ENCODE peak calls at places on chromosomes 13 and 19, in six cellular contexts. V is A549, X is NB4, Z is GM12878, N is endothelial cell of umbilical vein, A is HepG2. F is an unnamed sample.

GRCh38 chr19:34399886-34400285 is 4.3 kb upstream of the PDCD2L start:
- DNase-seq in V (no peak), X (no peak), Z (no peak), N (no peak), A (no peak), F (no peak)

GRCh38 chr13:30679483-30680330 is 55.6 kb upstream of the ALOX5AP start:
- DNase-seq in V (peak), X (peak), Z (no peak), N (peak), A (peak), F (no peak)

GRCh38 chr13:66657165-66657895 is 572.8 kb downstream of the PCDH9 start:
- DNase-seq in V (peak), X (no peak), Z (no peak), N (peak), A (peak), F (no peak)

GRCh38 chr13:52849727-52850395 is 1.4 kb upstream of the PCDH8 start:
- DNase-seq in V (no peak), X (no peak), Z (no peak), N (no peak), A (no peak), F (no peak)

GRCh38 chr13:28620011-28620830 is 38.7 kb upstream of the POMP start:
- DNase-seq in V (no peak), X (no peak), Z (no peak), N (no peak), A (no peak), F (no peak)

GRCh38 chr19:1122021-1122971 is 18.5 kb downstream of the GPX4 start:
- DNase-seq in V (no peak), X (no peak), Z (no peak), N (no peak), A (no peak), F (no peak)

GRCh38 chr19:57056972-57057371 is 62.8 kb upstream of the USP29 start:
- DNase-seq in V (no peak), X (no peak), Z (no peak), N (no peak), A (no peak), F (no peak)

GRCh38 chr19:35249848-35250711 is 1.3 kb downstream of the LSR start:
- DNase-seq in V (no peak), X (no peak), Z (no peak), N (no peak), A (no peak), F (no peak)

GRCh38 chr19:49339364-49340068 is 4.3 kb downstream of the CD37 start:
- DNase-seq in V (no peak), X (no peak), Z (no peak), N (peak), A (no peak), F (peak)

GRCh38 chr19:36668646-36669045 is 2.0 kb upstream of the ZNF461 start:
- DNase-seq in V (no peak), X (no peak), Z (no peak), N (no peak), A (no peak), F (no peak)

GRCh38 chr13:81395368-81395767 is 1054.4 kb upstream of the SPRY2 start:
- DNase-seq in V (no peak), X (no peak), Z (no peak), N (no peak), A (no peak), F (peak)

GRCh38 chr13:94548382-94549240 is 47.3 kb downstream of the TGDS start:
- DNase-seq in V (peak), X (no peak), Z (peak), N (no peak), A (peak), F (peak)

GRCh38 chr19:7862413-7862951 is 11.7 kb downstream of the PRR36 start:
- DNase-seq in V (no peak), X (peak), Z (no peak), N (peak), A (no peak), F (peak)

GRCh38 chr13:76350399-76350798 is 535.8 kb downstream of the KCTD12 start:
- DNase-seq in V (no peak), X (no peak), Z (no peak), N (no peak), A (no peak), F (no peak)

GRCh38 chr19:15448778-15449619 is 757 bp downstream of the WIZ start:
- DNase-seq in V (peak), X (peak), Z (no peak), N (peak), A (no peak), F (peak)

GRCh38 chr19:35757231-35757748 is 461 bp upstream of the HSPB6 start:
- DNase-seq in V (peak), X (peak), Z (no peak), N (peak), A (peak), F (peak)

GRCh38 chr13:19586904-19587634 is 25.7 kb upstream of the TPTE2 start:
- DNase-seq in V (no peak), X (peak), Z (peak), N (no peak), A (peak), F (peak)

GRCh38 chr13:67229438-67230242 is 496 bp downstream of the PCDH9 start:
- DNase-seq in V (peak), X (no peak), Z (no peak), N (no peak), A (no peak), F (no peak)

DNA sequence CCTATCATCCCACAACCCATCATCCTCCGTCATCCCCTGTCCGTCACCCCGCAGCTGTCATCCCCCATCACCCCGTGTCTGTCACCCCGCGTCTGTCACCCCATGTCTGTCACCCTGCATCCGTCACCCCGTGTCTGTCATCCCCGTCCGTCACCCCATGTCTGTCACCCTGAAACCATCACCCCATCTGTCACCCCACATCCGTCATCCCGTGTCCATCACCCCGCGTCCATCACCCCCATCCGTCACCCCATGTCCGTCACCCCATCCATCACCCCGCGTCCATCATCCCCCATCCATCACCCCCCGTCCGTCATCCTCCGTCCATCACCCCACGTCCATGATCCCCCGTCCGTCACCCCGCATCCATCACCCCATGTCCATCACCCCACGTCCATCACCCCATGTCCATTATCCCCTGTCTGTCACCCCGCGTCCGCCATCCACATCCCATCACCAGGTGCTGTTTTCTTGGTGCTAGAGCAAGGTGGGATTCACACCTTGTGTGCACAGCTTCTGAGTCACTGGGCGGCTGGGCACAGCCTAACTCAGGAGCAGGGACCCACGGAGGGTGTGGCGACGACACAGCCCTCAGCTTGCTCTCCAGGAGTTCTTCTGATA is 24.2 kb downstream of the RASA3 start:
- DNase-seq in V (no peak), X (no peak), Z (no peak), N (no peak), A (no peak), F (no peak)
- TF ChIP-seq MYC in V (no peak), X (no peak), Z (no peak), N (no peak), A (no peak), F (no peak)

DNA sequence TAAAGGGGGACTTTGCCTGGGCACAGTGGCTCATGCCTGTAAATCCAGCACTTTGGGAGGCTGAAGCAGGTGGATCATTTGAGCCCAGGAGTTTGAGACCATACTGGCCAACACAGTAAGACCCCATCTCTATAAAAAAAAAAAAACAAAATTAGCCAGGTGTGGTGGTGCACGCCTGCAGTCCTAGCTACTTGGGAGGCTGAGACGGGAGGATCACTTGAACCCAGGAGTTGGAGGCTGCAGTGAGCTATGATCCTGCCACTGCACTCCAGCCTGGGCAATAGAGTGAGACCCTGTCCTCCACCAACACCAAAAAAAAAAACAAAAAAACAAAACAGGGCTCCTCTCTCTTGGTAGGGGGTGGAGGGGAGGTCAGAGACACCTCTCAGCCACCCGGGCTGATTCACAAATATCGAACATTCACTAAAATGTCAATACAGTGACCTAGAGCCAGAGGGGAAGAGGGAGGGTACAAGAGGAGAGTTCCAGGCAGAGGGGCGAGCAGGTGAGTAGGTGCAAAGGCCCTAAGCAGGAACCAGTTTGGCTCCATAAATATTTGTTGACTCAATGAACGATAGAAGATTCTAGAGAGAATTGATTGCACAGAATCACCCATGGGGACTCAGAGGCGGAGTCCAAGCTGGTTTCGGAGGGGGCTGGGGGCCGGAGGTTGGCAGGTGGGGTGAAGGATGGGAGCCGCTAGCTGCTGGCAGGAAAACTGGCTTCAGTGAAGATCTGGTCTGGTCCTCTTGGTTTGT is 1.0 kb upstream of the CREB3L3 start:
- DNase-seq in V (no peak), X (no peak), Z (no peak), N (no peak), A (no peak), F (no peak)
- TF ChIP-seq MYC in V (no peak), X (no peak), Z (no peak), N (no peak), A (no peak), F (no peak)

GRCh38 chr13:98731038-98731437 is 21.4 kb downstream of the SLC15A1 start:
- DNase-seq in V (no peak), X (no peak), Z (no peak), N (no peak), A (no peak), F (no peak)

GRCh38 chr13:98729526-98730057 is 22.9 kb downstream of the SLC15A1 start:
- DNase-seq in V (no peak), X (no peak), Z (no peak), N (no peak), A (no peak), F (no peak)

GRCh38 chr13:98731925-98732324 is 20.5 kb downstream of the SLC15A1 start:
- DNase-seq in V (no peak), X (no peak), Z (no peak), N (no peak), A (no peak), F (no peak)

DNA sequence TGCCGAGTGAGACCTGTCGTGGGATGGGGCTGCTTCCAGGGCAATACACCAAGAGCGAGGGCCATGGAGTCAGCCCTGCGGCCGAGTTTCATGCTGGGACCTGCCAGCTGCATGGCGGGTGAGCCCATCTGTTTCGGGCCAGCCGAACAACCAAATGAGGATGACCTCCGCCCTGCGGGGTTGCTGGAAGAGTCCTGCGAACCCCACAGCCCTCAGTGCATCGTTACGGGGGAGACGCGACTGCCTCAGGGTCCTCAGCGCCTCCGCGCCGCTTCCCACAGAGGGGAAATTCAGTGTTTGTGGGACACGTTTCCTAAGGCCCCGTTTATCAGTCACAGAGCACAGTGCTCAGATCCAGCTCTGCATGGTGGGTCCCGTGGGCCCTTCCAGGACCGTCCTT is 22.0 kb downstream of the SLC15A1 start:
- DNase-seq in V (no peak), X (no peak), Z (no peak), N (no peak), A (no peak), F (no peak)
- TF ChIP-seq MYC in V (no peak), X (no peak), Z (no peak), N (no peak), A (no peak), F (no peak)

GRCh38 chr13:22800726-22801401 is 379.9 kb upstream of the SGCG start:
- DNase-seq in V (no peak), X (peak), Z (peak), N (no peak), A (no peak), F (no peak)

GRCh38 chr13:22801402-22802003 is 379.3 kb upstream of the SGCG start:
- DNase-seq in V (no peak), X (peak), Z (no peak), N (peak), A (peak), F (no peak)
- TF ChIP-seq MYC in V (no peak), X (no peak), Z (no peak), N (no peak), A (no peak), F (no peak)

GRCh38 chr13:96091932-96092253 is 2.0 kb downstream of the HS6ST3 start:
- DNase-seq in V (no peak), X (no peak), Z (no peak), N (no peak), A (no peak), F (no peak)

GRCh38 chr13:96091164-96091931 is 1.4 kb downstream of the HS6ST3 start:
- DNase-seq in V (no peak), X (no peak), Z (no peak), N (peak), A (no peak), F (no peak)

GRCh38 chr13:96089139-96089538 is 768 bp upstream of the HS6ST3 start:
- DNase-seq in V (no peak), X (no peak), Z (no peak), N (no peak), A (no peak), F (no peak)

GRCh38 chr13:96090240-96091101 is 564 bp downstream of the HS6ST3 start:
- DNase-seq in V (no peak), X (no peak), Z (no peak), N (peak), A (no peak), F (no peak)

DNA sequence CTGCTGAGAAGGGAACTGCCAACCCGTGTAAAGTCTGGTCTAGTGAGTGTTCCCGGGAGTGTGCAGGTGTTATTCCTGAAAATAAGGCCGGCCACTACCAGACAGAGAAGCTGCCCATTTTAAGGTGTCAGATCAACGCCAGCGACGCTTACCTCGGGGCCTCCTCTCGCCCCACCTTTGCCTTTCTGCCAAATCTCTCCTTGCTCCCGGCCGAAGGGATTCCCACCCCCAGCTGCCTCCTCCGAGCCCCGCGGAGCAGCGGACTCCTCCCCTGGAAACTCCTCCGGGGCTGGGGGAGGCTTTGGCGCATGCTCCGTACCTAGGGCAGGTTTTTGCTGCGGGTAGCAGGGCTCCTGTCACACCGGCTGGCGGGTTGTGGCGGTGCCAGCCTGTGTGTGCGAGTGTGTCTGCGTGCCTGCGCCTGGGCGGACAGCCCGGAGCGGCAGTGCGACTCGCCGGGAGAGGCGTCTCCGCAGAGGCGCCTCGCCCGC is at the start of gene HS6ST3:
- DNase-seq in V (peak), X (peak), Z (no peak), N (peak), A (no peak), F (peak)
- TF ChIP-seq MYC in V (no peak), X (no peak), Z (no peak), N (no peak), A (no peak), F (no peak)

GRCh38 chr13:86082116-86082515 is 282.9 kb upstream of the SLITRK6 start:
- DNase-seq in V (no peak), X (no peak), Z (no peak), N (no peak), A (no peak), F (no peak)

GRCh38 chr13:86080340-86080995 is 281.2 kb upstream of the SLITRK6 start:
- DNase-seq in V (no peak), X (no peak), Z (no peak), N (no peak), A (no peak), F (no peak)

GRCh38 chr13:86087241-86087640 is 288.0 kb upstream of the SLITRK6 start:
- DNase-seq in V (no peak), X (no peak), Z (no peak), N (no peak), A (no peak), F (no peak)

DNA sequence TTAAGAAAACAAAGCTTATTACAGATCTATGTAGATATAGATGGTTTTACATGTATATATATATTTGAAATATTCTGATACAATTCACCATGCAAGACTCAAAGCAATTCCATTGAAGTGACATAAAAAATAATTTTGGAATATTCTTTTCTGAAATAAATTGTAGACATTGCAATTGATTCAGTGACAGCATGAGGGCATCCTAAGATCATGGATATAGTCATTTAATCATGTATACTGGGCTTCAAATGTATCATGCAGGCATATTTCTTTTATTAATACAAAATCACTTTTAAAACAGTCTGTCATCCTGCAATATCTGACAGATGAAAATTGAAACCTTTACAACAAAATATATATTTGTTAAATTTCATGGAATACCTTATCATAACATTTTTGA is 286.7 kb upstream of the SLITRK6 start:
- DNase-seq in V (no peak), X (no peak), Z (no peak), N (no peak), A (no peak), F (no peak)
- TF ChIP-seq MYC in V (no peak), X (no peak), Z (no peak), N (no peak), A (no peak), F (no peak)

DNA sequence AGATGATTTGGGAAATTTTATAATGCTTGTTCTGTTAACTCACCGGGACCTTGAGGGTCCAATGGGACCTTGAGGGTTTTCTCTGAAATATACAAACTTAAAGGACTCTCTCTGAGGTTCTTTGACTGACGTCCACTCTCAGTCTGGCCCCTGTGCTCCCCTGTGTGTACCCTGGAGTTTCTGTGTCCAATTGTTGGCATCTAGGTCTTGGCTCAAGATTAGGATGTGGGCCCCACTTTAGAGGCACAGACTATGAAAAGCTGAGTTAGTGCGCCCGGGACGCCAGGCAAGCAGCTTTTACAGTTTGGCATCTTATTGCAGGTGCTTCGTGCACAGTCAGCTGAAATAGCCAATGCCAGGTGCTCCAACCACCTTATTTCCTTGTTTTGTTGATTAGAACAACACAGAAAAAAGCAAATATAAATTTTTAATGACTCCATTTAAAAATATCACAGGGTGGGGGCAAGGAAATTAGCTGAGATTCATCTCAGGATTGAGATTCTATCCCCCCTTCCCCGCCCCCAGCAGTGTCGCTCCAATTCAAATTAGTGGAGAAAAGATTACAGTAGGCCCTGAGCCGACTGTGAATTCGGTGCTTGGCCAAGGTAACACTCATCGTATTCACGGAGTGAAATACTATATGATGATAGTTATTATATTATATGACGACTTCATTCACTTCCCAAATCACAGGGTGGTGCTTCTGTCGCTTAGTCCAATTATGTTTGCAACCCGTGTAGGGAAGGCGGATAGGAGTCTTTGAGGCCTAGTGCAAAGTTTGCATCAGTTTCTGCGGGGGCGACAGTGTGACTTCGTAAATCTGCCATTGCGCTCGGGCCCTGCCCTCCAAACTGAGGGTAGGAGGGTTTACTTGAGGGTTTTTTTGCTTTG is 4.3 kb downstream of the SOX1 start:
- DNase-seq in V (no peak), X (no peak), Z (no peak), N (no peak), A (no peak), F (no peak)
- TF ChIP-seq MYC in V (no peak), X (no peak), Z (no peak), N (no peak), A (no peak), F (no peak)

DNA sequence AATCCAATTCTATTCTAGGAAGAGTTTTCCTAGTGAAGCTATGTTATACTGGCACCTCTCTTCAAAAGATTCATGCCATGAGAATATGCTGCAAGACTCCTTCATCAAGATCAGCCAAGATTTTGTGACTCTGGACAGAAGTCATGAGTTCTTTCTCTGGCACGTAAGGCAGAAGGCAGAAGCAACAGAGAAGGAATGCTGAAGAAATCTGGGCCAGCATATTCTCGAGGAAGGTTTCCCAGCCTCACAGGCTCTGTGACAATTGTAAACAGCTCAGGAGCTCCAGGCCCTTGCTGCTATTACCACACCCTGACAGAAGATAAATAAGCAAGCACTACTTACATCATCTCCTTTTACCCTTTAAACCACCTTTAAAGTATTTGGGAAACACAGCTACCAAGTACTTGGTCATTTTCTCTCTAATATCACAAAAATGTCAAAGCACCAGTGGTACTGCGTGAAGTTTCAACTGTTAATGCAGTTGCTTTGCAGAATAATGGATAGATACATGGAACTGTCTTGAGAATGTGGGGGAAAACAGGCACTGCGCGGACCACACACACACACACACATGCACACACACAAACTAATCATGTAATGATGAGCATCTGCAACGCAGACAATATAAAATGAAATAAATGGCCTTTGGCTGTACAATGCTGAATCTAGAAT is 55.4 kb downstream of the INTS6 start:
- DNase-seq in V (no peak), X (peak), Z (no peak), N (no peak), A (no peak), F (no peak)
- TF ChIP-seq MYC in V (no peak), X (no peak), Z (no peak), N (no peak), A (no peak), F (no peak)